ENCODE peak calls at places on chromosomes 13 and 19, in nine cellular contexts. One of them, this sample, is unnamed.

GRCh38 chr13:113774177-113775107 is 15.4 kb downstream of the TMEM255B start:
- DNase-seq in spleen: no peak
- DNase-seq in endothelial cell of umbilical vein: peak; percentile 95
- DNase-seq in uterus: no peak
- DNase-seq in tibial nerve: no peak
- DNase-seq in heart left ventricle: no peak
- DNase-seq in vagina: no peak
- DNase-seq in suprapubic skin: no peak
- DNase-seq in adrenal gland: no peak
- DNase-seq in this sample: no peak

GRCh38 chr19:52640916-52641315 is 2.8 kb upstream of the ZNF83 start:
- DNase-seq in vagina: no peak
- DNase-seq in spleen: no peak
- DNase-seq in endothelial cell of umbilical vein: peak; percentile 6
- DNase-seq in heart left ventricle: no peak
- DNase-seq in tibial nerve: no peak
- DNase-seq in uterus: no peak
- DNase-seq in suprapubic skin: no peak
- DNase-seq in adrenal gland: no peak
- DNase-seq in this sample: peak; percentile 72

GRCh38 chr13:40639226-40639681 is 27.2 kb downstream of the FOXO1 start:
- DNase-seq in endothelial cell of umbilical vein: peak; percentile 80
- DNase-seq in heart left ventricle: no peak
- DNase-seq in adrenal gland: peak; percentile 61
- DNase-seq in tibial nerve: no peak
- DNase-seq in uterus: no peak
- DNase-seq in spleen: no peak
- DNase-seq in suprapubic skin: no peak
- DNase-seq in vagina: no peak
- DNase-seq in this sample: no peak

GRCh38 chr13:48316826-48317510 is 13.4 kb downstream of the RB1 start:
- DNase-seq in spleen: peak; percentile 74
- DNase-seq in tibial nerve: no peak
- DNase-seq in adrenal gland: no peak
- DNase-seq in vagina: no peak
- DNase-seq in suprapubic skin: no peak
- DNase-seq in uterus: no peak
- DNase-seq in endothelial cell of umbilical vein: no peak
- DNase-seq in heart left ventricle: no peak
- DNase-seq in this sample: no peak

GRCh38 chr19:13150919-13151604 is 851 bp downstream of the IER2 start:
- DNase-seq in spleen: peak; percentile 87
- DNase-seq in suprapubic skin: no peak
- DNase-seq in vagina: no peak
- DNase-seq in tibial nerve: peak; percentile 19
- DNase-seq in uterus: peak; percentile 57
- DNase-seq in endothelial cell of umbilical vein: peak; percentile 19
- DNase-seq in adrenal gland: peak; percentile 58
- DNase-seq in heart left ventricle: peak; percentile 45
- DNase-seq in this sample: peak; percentile 39

GRCh38 chr19:49513746-49514118 is 1.3 kb downstream of the FCGRT start:
- DNase-seq in uterus: no peak
- DNase-seq in spleen: no peak
- DNase-seq in endothelial cell of umbilical vein: no peak
- DNase-seq in suprapubic skin: no peak
- DNase-seq in adrenal gland: no peak
- DNase-seq in vagina: no peak
- DNase-seq in tibial nerve: no peak
- DNase-seq in heart left ventricle: no peak
- DNase-seq in this sample: peak; percentile 12

GRCh38 chr13:36430247-36431203 is 1.8 kb upstream of the CCNA1 start:
- DNase-seq in suprapubic skin: no peak
- DNase-seq in tibial nerve: no peak
- DNase-seq in endothelial cell of umbilical vein: no peak
- DNase-seq in spleen: no peak
- DNase-seq in uterus: peak; percentile 36
- DNase-seq in adrenal gland: no peak
- DNase-seq in vagina: no peak
- DNase-seq in heart left ventricle: no peak
- DNase-seq in this sample: no peak

GRCh38 chr19:45217957-45218334 is 27.3 kb downstream of the EXOC3L2 start:
- DNase-seq in endothelial cell of umbilical vein: no peak
- DNase-seq in tibial nerve: no peak
- DNase-seq in heart left ventricle: no peak
- DNase-seq in adrenal gland: no peak
- DNase-seq in spleen: no peak
- DNase-seq in uterus: no peak
- DNase-seq in vagina: no peak
- DNase-seq in suprapubic skin: no peak
- DNase-seq in this sample: no peak

DNA sequence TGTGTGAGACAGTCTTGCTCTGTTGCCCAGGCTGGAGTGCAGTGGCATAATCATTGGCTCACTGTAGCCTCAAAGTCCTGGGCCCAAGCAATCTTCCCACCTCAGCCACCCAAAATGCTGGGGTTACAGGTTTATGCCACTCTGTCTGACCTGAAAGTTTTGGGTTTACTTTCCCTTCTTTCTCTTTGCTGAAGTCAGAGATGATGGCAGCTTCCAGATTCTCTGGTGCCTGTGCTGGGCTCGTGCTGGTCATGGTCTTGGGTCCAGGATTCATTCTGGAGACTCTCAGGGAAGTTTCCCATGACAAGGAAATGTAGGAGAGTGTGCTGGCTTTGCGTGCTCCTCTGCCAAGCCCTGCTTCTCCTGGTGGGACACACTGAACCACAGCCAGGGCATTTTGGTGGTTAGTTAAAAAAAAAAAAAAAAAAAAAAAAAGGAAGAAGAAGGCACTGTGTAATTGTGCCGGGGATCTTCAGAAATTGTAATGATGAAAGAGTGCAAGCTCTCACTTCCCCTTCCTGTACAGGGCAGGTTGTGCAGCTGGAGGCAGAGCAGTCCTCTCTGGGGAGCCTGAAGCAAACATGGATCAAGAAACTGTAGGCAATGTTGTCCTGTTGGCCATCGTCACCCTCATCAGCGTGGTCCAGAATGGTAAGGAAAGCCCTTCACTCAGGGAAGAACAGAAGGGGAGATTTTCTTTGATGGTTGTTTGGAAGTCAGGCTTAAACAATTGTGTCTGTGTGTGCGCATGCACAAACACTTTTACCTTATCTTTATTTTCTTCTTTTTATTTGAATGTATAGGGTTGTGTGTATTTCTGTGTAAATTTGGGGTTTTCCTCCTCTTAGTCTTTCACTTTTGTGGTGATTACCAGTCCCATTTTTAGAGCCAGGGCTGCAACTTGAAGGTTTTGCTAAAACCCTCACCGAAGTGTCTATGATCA is at the start of gene ALOX5AP:
- DNase-seq in uterus: no peak
- DNase-seq in adrenal gland: no peak
- DNase-seq in spleen: peak; percentile 84
- DNase-seq in tibial nerve: no peak
- DNase-seq in endothelial cell of umbilical vein: no peak
- DNase-seq in heart left ventricle: no peak
- DNase-seq in vagina: no peak
- DNase-seq in suprapubic skin: peak; percentile 69
- DNase-seq in this sample: no peak
- TF ChIP-seq POLR2A in uterus: no peak
- TF ChIP-seq POLR2A in adrenal gland: peak; percentile 31
- TF ChIP-seq POLR2A in spleen: peak; percentile 38
- TF ChIP-seq POLR2A in tibial nerve: no peak
- TF ChIP-seq POLR2A in endothelial cell of umbilical vein: no peak
- TF ChIP-seq POLR2A in heart left ventricle: no peak
- TF ChIP-seq POLR2A in vagina: no peak
- TF ChIP-seq POLR2A in suprapubic skin: no peak
- TF ChIP-seq POLR2A in this sample: no peak

GRCh38 chr19:32240316-32240715 is 105.1 kb upstream of the ZNF507 start:
- DNase-seq in heart left ventricle: no peak
- DNase-seq in tibial nerve: no peak
- DNase-seq in uterus: no peak
- DNase-seq in vagina: no peak
- DNase-seq in suprapubic skin: no peak
- DNase-seq in endothelial cell of umbilical vein: no peak
- DNase-seq in adrenal gland: no peak
- DNase-seq in spleen: no peak
- DNase-seq in this sample: no peak

GRCh38 chr19:32233885-32234284 is 111.5 kb upstream of the ZNF507 start:
- DNase-seq in tibial nerve: no peak
- DNase-seq in adrenal gland: no peak
- DNase-seq in uterus: no peak
- DNase-seq in vagina: no peak
- DNase-seq in heart left ventricle: no peak
- DNase-seq in spleen: no peak
- DNase-seq in endothelial cell of umbilical vein: no peak
- DNase-seq in suprapubic skin: peak; percentile 29
- DNase-seq in this sample: no peak

GRCh38 chr19:32241957-32242710 is 103.3 kb upstream of the ZNF507 start:
- DNase-seq in endothelial cell of umbilical vein: no peak
- DNase-seq in heart left ventricle: no peak
- DNase-seq in suprapubic skin: peak; percentile 67
- DNase-seq in spleen: no peak
- DNase-seq in adrenal gland: no peak
- DNase-seq in tibial nerve: no peak
- DNase-seq in uterus: no peak
- DNase-seq in vagina: no peak
- DNase-seq in this sample: no peak

GRCh38 chr19:32234663-32235217 is 110.7 kb upstream of the ZNF507 start:
- DNase-seq in uterus: no peak
- DNase-seq in adrenal gland: no peak
- DNase-seq in vagina: no peak
- DNase-seq in heart left ventricle: no peak
- DNase-seq in endothelial cell of umbilical vein: no peak
- DNase-seq in suprapubic skin: no peak
- DNase-seq in tibial nerve: no peak
- DNase-seq in spleen: no peak
- DNase-seq in this sample: no peak

GRCh38 chr19:32238076-32238475 is 107.3 kb upstream of the ZNF507 start:
- DNase-seq in spleen: no peak
- DNase-seq in heart left ventricle: no peak
- DNase-seq in suprapubic skin: no peak
- DNase-seq in endothelial cell of umbilical vein: no peak
- DNase-seq in adrenal gland: no peak
- DNase-seq in tibial nerve: no peak
- DNase-seq in vagina: no peak
- DNase-seq in uterus: no peak
- DNase-seq in this sample: no peak
- TF ChIP-seq POLR2A in spleen: no peak
- TF ChIP-seq POLR2A in heart left ventricle: no peak
- TF ChIP-seq POLR2A in suprapubic skin: no peak
- TF ChIP-seq POLR2A in endothelial cell of umbilical vein: no peak
- TF ChIP-seq POLR2A in adrenal gland: no peak
- TF ChIP-seq POLR2A in tibial nerve: no peak
- TF ChIP-seq POLR2A in vagina: no peak
- TF ChIP-seq POLR2A in uterus: no peak
- TF ChIP-seq POLR2A in this sample: no peak

GRCh38 chr19:43936219-43936618 is 1.1 kb upstream of the ZNF45 start:
- DNase-seq in endothelial cell of umbilical vein: no peak
- DNase-seq in spleen: no peak
- DNase-seq in suprapubic skin: no peak
- DNase-seq in vagina: no peak
- DNase-seq in uterus: no peak
- DNase-seq in heart left ventricle: no peak
- DNase-seq in tibial nerve: no peak
- DNase-seq in adrenal gland: no peak
- DNase-seq in this sample: peak; percentile 22

GRCh38 chr19:43940719-43941118 is 5.6 kb upstream of the ZNF45 start:
- DNase-seq in uterus: no peak
- DNase-seq in heart left ventricle: no peak
- DNase-seq in suprapubic skin: no peak
- DNase-seq in spleen: no peak
- DNase-seq in adrenal gland: no peak
- DNase-seq in vagina: no peak
- DNase-seq in tibial nerve: no peak
- DNase-seq in endothelial cell of umbilical vein: no peak
- DNase-seq in this sample: no peak

GRCh38 chr19:43939557-43940260 is 4.6 kb upstream of the ZNF45 start:
- DNase-seq in vagina: no peak
- DNase-seq in suprapubic skin: no peak
- DNase-seq in spleen: no peak
- DNase-seq in adrenal gland: no peak
- DNase-seq in uterus: no peak
- DNase-seq in endothelial cell of umbilical vein: no peak
- DNase-seq in tibial nerve: no peak
- DNase-seq in heart left ventricle: no peak
- DNase-seq in this sample: no peak

GRCh38 chr19:43934055-43934984 is 762 bp downstream of the ZNF45 start:
- DNase-seq in adrenal gland: no peak
- DNase-seq in endothelial cell of umbilical vein: no peak
- DNase-seq in vagina: no peak
- DNase-seq in uterus: no peak
- DNase-seq in tibial nerve: no peak
- DNase-seq in suprapubic skin: no peak
- DNase-seq in spleen: no peak
- DNase-seq in heart left ventricle: no peak
- DNase-seq in this sample: peak; percentile 15

DNA sequence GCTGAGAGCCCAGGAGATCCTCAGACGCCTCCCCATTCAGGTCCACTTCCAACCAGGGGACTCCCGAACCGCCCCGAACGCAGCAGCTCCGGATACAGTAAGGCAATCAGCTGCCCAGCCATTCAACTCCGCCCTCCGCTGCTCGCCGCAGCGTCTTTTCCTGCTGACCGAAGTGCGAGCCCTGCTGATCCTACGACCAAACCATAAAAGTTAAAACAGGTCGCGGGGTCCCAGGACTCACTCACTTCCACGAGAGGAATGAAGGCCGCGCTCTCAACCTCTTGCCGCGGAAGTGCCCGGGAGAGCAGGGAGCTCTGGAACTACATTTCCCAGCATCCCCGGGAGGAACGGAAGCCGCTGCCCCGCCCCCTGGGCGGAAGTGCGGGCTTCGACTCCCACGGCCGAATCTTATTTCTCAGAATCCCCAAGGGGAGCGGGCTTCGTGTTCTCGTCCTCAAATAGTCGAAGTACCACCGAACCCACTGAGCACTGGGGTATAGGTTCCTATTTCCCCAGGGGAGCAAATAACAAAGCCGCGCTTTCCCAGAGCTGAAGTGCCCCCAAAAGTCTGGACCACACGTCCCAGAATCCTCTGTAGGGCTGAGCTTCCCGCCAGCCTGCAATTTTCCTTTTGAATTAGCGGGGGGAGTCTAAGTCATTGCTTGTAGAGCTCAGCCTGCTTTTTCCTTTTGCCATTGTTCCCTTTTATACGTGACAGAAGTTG is at the start of gene ZNF45:
- DNase-seq in suprapubic skin: peak; percentile 89
- DNase-seq in spleen: peak; percentile 95
- DNase-seq in heart left ventricle: peak; percentile 92
- DNase-seq in adrenal gland: peak; percentile 91
- DNase-seq in uterus: peak; percentile 86
- DNase-seq in endothelial cell of umbilical vein: peak; percentile 93
- DNase-seq in vagina: no peak
- DNase-seq in tibial nerve: peak; percentile 90
- DNase-seq in this sample: peak; percentile 94
- TF ChIP-seq POLR2A in suprapubic skin: no peak
- TF ChIP-seq POLR2A in spleen: no peak
- TF ChIP-seq POLR2A in heart left ventricle: peak; percentile 56
- TF ChIP-seq POLR2A in adrenal gland: peak; percentile 74
- TF ChIP-seq POLR2A in uterus: no peak
- TF ChIP-seq POLR2A in endothelial cell of umbilical vein: peak; percentile 53
- TF ChIP-seq POLR2A in vagina: no peak
- TF ChIP-seq POLR2A in tibial nerve: no peak
- TF ChIP-seq POLR2A in this sample: peak; percentile 83

GRCh38 chr13:99605417-99606321 is 104.4 kb downstream of the TM9SF2 start:
- DNase-seq in suprapubic skin: no peak
- DNase-seq in spleen: peak; percentile 89
- DNase-seq in endothelial cell of umbilical vein: peak; percentile 72
- DNase-seq in heart left ventricle: peak; percentile 38
- DNase-seq in uterus: peak; percentile 31
- DNase-seq in vagina: no peak
- DNase-seq in adrenal gland: peak; percentile 43
- DNase-seq in tibial nerve: peak; percentile 10
- DNase-seq in this sample: peak; percentile 16

GRCh38 chr13:99608345-99608744 is 107.1 kb downstream of the TM9SF2 start:
- DNase-seq in spleen: no peak
- DNase-seq in suprapubic skin: no peak
- DNase-seq in heart left ventricle: no peak
- DNase-seq in adrenal gland: no peak
- DNase-seq in tibial nerve: no peak
- DNase-seq in uterus: no peak
- DNase-seq in vagina: no peak
- DNase-seq in endothelial cell of umbilical vein: no peak
- DNase-seq in this sample: no peak

GRCh38 chr13:99610702-99611289 is 109.5 kb downstream of the TM9SF2 start:
- DNase-seq in tibial nerve: no peak
- DNase-seq in spleen: no peak
- DNase-seq in suprapubic skin: no peak
- DNase-seq in adrenal gland: no peak
- DNase-seq in endothelial cell of umbilical vein: no peak
- DNase-seq in vagina: no peak
- DNase-seq in uterus: no peak
- DNase-seq in heart left ventricle: no peak
- DNase-seq in this sample: no peak

GRCh38 chr13:99604636-99605035 is 103.4 kb downstream of the TM9SF2 start:
- DNase-seq in tibial nerve: no peak
- DNase-seq in endothelial cell of umbilical vein: no peak
- DNase-seq in uterus: no peak
- DNase-seq in heart left ventricle: no peak
- DNase-seq in spleen: no peak
- DNase-seq in vagina: no peak
- DNase-seq in adrenal gland: no peak
- DNase-seq in suprapubic skin: no peak
- DNase-seq in this sample: no peak

GRCh38 chr13:99606322-99607089 is 105.2 kb downstream of the TM9SF2 start:
- DNase-seq in endothelial cell of umbilical vein: peak; percentile 81
- DNase-seq in adrenal gland: peak; percentile 92
- DNase-seq in uterus: peak; percentile 89
- DNase-seq in heart left ventricle: peak; percentile 93
- DNase-seq in tibial nerve: peak; percentile 86
- DNase-seq in spleen: peak; percentile 98
- DNase-seq in suprapubic skin: peak; percentile 93
- DNase-seq in vagina: no peak
- DNase-seq in this sample: peak; percentile 93
- TF ChIP-seq POLR2A in endothelial cell of umbilical vein: peak; percentile 81
- TF ChIP-seq POLR2A in adrenal gland: peak; percentile 75
- TF ChIP-seq POLR2A in uterus: peak; percentile 69
- TF ChIP-seq POLR2A in heart left ventricle: peak; percentile 91
- TF ChIP-seq POLR2A in tibial nerve: peak; percentile 26
- TF ChIP-seq POLR2A in spleen: no peak
- TF ChIP-seq POLR2A in suprapubic skin: no peak
- TF ChIP-seq POLR2A in vagina: peak; percentile 51
- TF ChIP-seq POLR2A in this sample: peak; percentile 75

This sample was measured in K562.